ENCODE peak calls at places on chromosomes 11 and 22, in seven cellular contexts. One of them, this sample, is unnamed.

GRCh38 chr22:50027639-50028537 is 15.3 kb upstream of the IL17REL start:
- DNase-seq in fibroblast of the aortic adventitia: no peak
- DNase-seq in activated CD8-positive, alpha-beta memory T cell treated with anti-CD3 and anti-CD28 coated beads, Interleukin-2, amount 10 ng/mL, durations not matched to agents 7 days and 5 days: no peak
- DNase-seq in stromal cell of bone marrow: peak
- DNase-seq in stimulated activated CD4-positive, alpha-beta T cell treated with anti-CD3 and anti-CD28 coated beads, TNF-alpha, amount 100 ng/mL, for 24 hours: peak
- DNase-seq in CD4-positive, alpha-beta T cell: no peak
- DNase-seq in M059J: peak
- DNase-seq in this sample: no peak

GRCh38 chr22:24106385-24107381 is 74.6 kb upstream of the SUSD2 start:
- DNase-seq in activated CD8-positive, alpha-beta memory T cell treated with anti-CD3 and anti-CD28 coated beads, Interleukin-2, amount 10 ng/mL, durations not matched to agents 7 days and 5 days: peak
- DNase-seq in CD4-positive, alpha-beta T cell: peak
- DNase-seq in M059J: no peak
- DNase-seq in fibroblast of the aortic adventitia: peak
- DNase-seq in stimulated activated CD4-positive, alpha-beta T cell treated with anti-CD3 and anti-CD28 coated beads, TNF-alpha, amount 100 ng/mL, for 24 hours: peak
- DNase-seq in stromal cell of bone marrow: no peak
- DNase-seq in this sample: peak

GRCh38 chr11:111459506-111460270 is 52.5 kb downstream of the BTG4 start:
- DNase-seq in CD4-positive, alpha-beta T cell: no peak
- DNase-seq in stromal cell of bone marrow: no peak
- DNase-seq in fibroblast of the aortic adventitia: no peak
- DNase-seq in M059J: no peak
- DNase-seq in activated CD8-positive, alpha-beta memory T cell treated with anti-CD3 and anti-CD28 coated beads, Interleukin-2, amount 10 ng/mL, durations not matched to agents 7 days and 5 days: peak
- DNase-seq in stimulated activated CD4-positive, alpha-beta T cell treated with anti-CD3 and anti-CD28 coated beads, TNF-alpha, amount 100 ng/mL, for 24 hours: no peak
- DNase-seq in this sample: no peak

GRCh38 chr22:30015846-30016245 is 64.4 kb upstream of the HORMAD2 start:
- DNase-seq in stimulated activated CD4-positive, alpha-beta T cell treated with anti-CD3 and anti-CD28 coated beads, TNF-alpha, amount 100 ng/mL, for 24 hours: no peak
- DNase-seq in CD4-positive, alpha-beta T cell: no peak
- DNase-seq in fibroblast of the aortic adventitia: peak
- DNase-seq in M059J: peak
- DNase-seq in stromal cell of bone marrow: peak
- DNase-seq in activated CD8-positive, alpha-beta memory T cell treated with anti-CD3 and anti-CD28 coated beads, Interleukin-2, amount 10 ng/mL, durations not matched to agents 7 days and 5 days: no peak
- DNase-seq in this sample: no peak

GRCh38 chr11:3218483-3219280 is at the start of gene MRGPRG:
- DNase-seq in stimulated activated CD4-positive, alpha-beta T cell treated with anti-CD3 and anti-CD28 coated beads, TNF-alpha, amount 100 ng/mL, for 24 hours: no peak
- DNase-seq in M059J: no peak
- DNase-seq in activated CD8-positive, alpha-beta memory T cell treated with anti-CD3 and anti-CD28 coated beads, Interleukin-2, amount 10 ng/mL, durations not matched to agents 7 days and 5 days: no peak
- DNase-seq in stromal cell of bone marrow: no peak
- DNase-seq in CD4-positive, alpha-beta T cell: no peak
- DNase-seq in fibroblast of the aortic adventitia: no peak
- DNase-seq in this sample: no peak

GRCh38 chr11:57815476-57815875 is 53.9 kb downstream of the CTNND1 start:
- DNase-seq in activated CD8-positive, alpha-beta memory T cell treated with anti-CD3 and anti-CD28 coated beads, Interleukin-2, amount 10 ng/mL, durations not matched to agents 7 days and 5 days: no peak
- DNase-seq in fibroblast of the aortic adventitia: no peak
- DNase-seq in CD4-positive, alpha-beta T cell: no peak
- DNase-seq in M059J: no peak
- DNase-seq in stromal cell of bone marrow: no peak
- DNase-seq in stimulated activated CD4-positive, alpha-beta T cell treated with anti-CD3 and anti-CD28 coated beads, TNF-alpha, amount 100 ng/mL, for 24 hours: no peak
- DNase-seq in this sample: no peak

GRCh38 chr11:1382831-1383607 is 6.7 kb upstream of the BRSK2 start:
- DNase-seq in stromal cell of bone marrow: peak
- DNase-seq in CD4-positive, alpha-beta T cell: peak
- DNase-seq in M059J: peak
- DNase-seq in fibroblast of the aortic adventitia: peak
- DNase-seq in activated CD8-positive, alpha-beta memory T cell treated with anti-CD3 and anti-CD28 coated beads, Interleukin-2, amount 10 ng/mL, durations not matched to agents 7 days and 5 days: peak
- DNase-seq in stimulated activated CD4-positive, alpha-beta T cell treated with anti-CD3 and anti-CD28 coated beads, TNF-alpha, amount 100 ng/mL, for 24 hours: peak
- DNase-seq in this sample: peak

GRCh38 chr11:32108576-32108975 is 17.7 kb downstream of the RCN1 start:
- DNase-seq in stimulated activated CD4-positive, alpha-beta T cell treated with anti-CD3 and anti-CD28 coated beads, TNF-alpha, amount 100 ng/mL, for 24 hours: no peak
- DNase-seq in stromal cell of bone marrow: no peak
- DNase-seq in CD4-positive, alpha-beta T cell: no peak
- DNase-seq in fibroblast of the aortic adventitia: no peak
- DNase-seq in M059J: peak
- DNase-seq in activated CD8-positive, alpha-beta memory T cell treated with anti-CD3 and anti-CD28 coated beads, Interleukin-2, amount 10 ng/mL, durations not matched to agents 7 days and 5 days: no peak
- DNase-seq in this sample: no peak

GRCh38 chr11:36229091-36229490 is 60.1 kb downstream of the COMMD9 start:
- DNase-seq in CD4-positive, alpha-beta T cell: no peak
- DNase-seq in M059J: no peak
- DNase-seq in stromal cell of bone marrow: no peak
- DNase-seq in stimulated activated CD4-positive, alpha-beta T cell treated with anti-CD3 and anti-CD28 coated beads, TNF-alpha, amount 100 ng/mL, for 24 hours: no peak
- DNase-seq in activated CD8-positive, alpha-beta memory T cell treated with anti-CD3 and anti-CD28 coated beads, Interleukin-2, amount 10 ng/mL, durations not matched to agents 7 days and 5 days: no peak
- DNase-seq in fibroblast of the aortic adventitia: no peak
- DNase-seq in this sample: no peak

GRCh38 chr22:30429887-30430286 is 4.3 kb downstream of the MTFP1 start:
- DNase-seq in stimulated activated CD4-positive, alpha-beta T cell treated with anti-CD3 and anti-CD28 coated beads, TNF-alpha, amount 100 ng/mL, for 24 hours: no peak
- DNase-seq in CD4-positive, alpha-beta T cell: no peak
- DNase-seq in M059J: no peak
- DNase-seq in stromal cell of bone marrow: no peak
- DNase-seq in fibroblast of the aortic adventitia: no peak
- DNase-seq in activated CD8-positive, alpha-beta memory T cell treated with anti-CD3 and anti-CD28 coated beads, Interleukin-2, amount 10 ng/mL, durations not matched to agents 7 days and 5 days: no peak
- DNase-seq in this sample: no peak

GRCh38 chr11:62010935-62011528 is 43.6 kb upstream of the FTH1 start:
- DNase-seq in M059J: no peak
- DNase-seq in stimulated activated CD4-positive, alpha-beta T cell treated with anti-CD3 and anti-CD28 coated beads, TNF-alpha, amount 100 ng/mL, for 24 hours: no peak
- DNase-seq in activated CD8-positive, alpha-beta memory T cell treated with anti-CD3 and anti-CD28 coated beads, Interleukin-2, amount 10 ng/mL, durations not matched to agents 7 days and 5 days: no peak
- DNase-seq in fibroblast of the aortic adventitia: no peak
- DNase-seq in CD4-positive, alpha-beta T cell: no peak
- DNase-seq in stromal cell of bone marrow: no peak
- DNase-seq in this sample: no peak

GRCh38 chr11:118912742-118913410 is 12.8 kb downstream of the BCL9L start:
- DNase-seq in stimulated activated CD4-positive, alpha-beta T cell treated with anti-CD3 and anti-CD28 coated beads, TNF-alpha, amount 100 ng/mL, for 24 hours: no peak
- DNase-seq in CD4-positive, alpha-beta T cell: no peak
- DNase-seq in activated CD8-positive, alpha-beta memory T cell treated with anti-CD3 and anti-CD28 coated beads, Interleukin-2, amount 10 ng/mL, durations not matched to agents 7 days and 5 days: peak
- DNase-seq in M059J: peak
- DNase-seq in fibroblast of the aortic adventitia: no peak
- DNase-seq in stromal cell of bone marrow: no peak
- DNase-seq in this sample: peak

GRCh38 chr11:2903672-2904011 is 18.1 kb upstream of the CDKN1C start:
- DNase-seq in stromal cell of bone marrow: no peak
- DNase-seq in fibroblast of the aortic adventitia: no peak
- DNase-seq in activated CD8-positive, alpha-beta memory T cell treated with anti-CD3 and anti-CD28 coated beads, Interleukin-2, amount 10 ng/mL, durations not matched to agents 7 days and 5 days: no peak
- DNase-seq in CD4-positive, alpha-beta T cell: no peak
- DNase-seq in M059J: no peak
- DNase-seq in stimulated activated CD4-positive, alpha-beta T cell treated with anti-CD3 and anti-CD28 coated beads, TNF-alpha, amount 100 ng/mL, for 24 hours: no peak
- DNase-seq in this sample: no peak

GRCh38 chr22:21796863-21797262 is 61.3 kb upstream of the YPEL1 start:
- DNase-seq in CD4-positive, alpha-beta T cell: no peak
- DNase-seq in stromal cell of bone marrow: no peak
- DNase-seq in stimulated activated CD4-positive, alpha-beta T cell treated with anti-CD3 and anti-CD28 coated beads, TNF-alpha, amount 100 ng/mL, for 24 hours: no peak
- DNase-seq in fibroblast of the aortic adventitia: no peak
- DNase-seq in activated CD8-positive, alpha-beta memory T cell treated with anti-CD3 and anti-CD28 coated beads, Interleukin-2, amount 10 ng/mL, durations not matched to agents 7 days and 5 days: no peak
- DNase-seq in M059J: no peak
- DNase-seq in this sample: no peak

GRCh38 chr11:65620666-65621065 is 5.1 kb downstream of the PCNX3 start:
- DNase-seq in activated CD8-positive, alpha-beta memory T cell treated with anti-CD3 and anti-CD28 coated beads, Interleukin-2, amount 10 ng/mL, durations not matched to agents 7 days and 5 days: no peak
- DNase-seq in CD4-positive, alpha-beta T cell: no peak
- DNase-seq in stimulated activated CD4-positive, alpha-beta T cell treated with anti-CD3 and anti-CD28 coated beads, TNF-alpha, amount 100 ng/mL, for 24 hours: no peak
- DNase-seq in stromal cell of bone marrow: no peak
- DNase-seq in fibroblast of the aortic adventitia: no peak
- DNase-seq in M059J: no peak
- DNase-seq in this sample: no peak

GRCh38 chr11:114040706-114041211 is 18.8 kb upstream of the ZBTB16 start:
- DNase-seq in fibroblast of the aortic adventitia: no peak
- DNase-seq in activated CD8-positive, alpha-beta memory T cell treated with anti-CD3 and anti-CD28 coated beads, Interleukin-2, amount 10 ng/mL, durations not matched to agents 7 days and 5 days: no peak
- DNase-seq in M059J: peak
- DNase-seq in stromal cell of bone marrow: no peak
- DNase-seq in CD4-positive, alpha-beta T cell: no peak
- DNase-seq in stimulated activated CD4-positive, alpha-beta T cell treated with anti-CD3 and anti-CD28 coated beads, TNF-alpha, amount 100 ng/mL, for 24 hours: no peak
- DNase-seq in this sample: no peak

GRCh38 chr11:46472662-46472994 is 81.1 kb upstream of the CHRM4 start:
- DNase-seq in stromal cell of bone marrow: no peak
- DNase-seq in M059J: no peak
- DNase-seq in CD4-positive, alpha-beta T cell: no peak
- DNase-seq in fibroblast of the aortic adventitia: no peak
- DNase-seq in stimulated activated CD4-positive, alpha-beta T cell treated with anti-CD3 and anti-CD28 coated beads, TNF-alpha, amount 100 ng/mL, for 24 hours: no peak
- DNase-seq in activated CD8-positive, alpha-beta memory T cell treated with anti-CD3 and anti-CD28 coated beads, Interleukin-2, amount 10 ng/mL, durations not matched to agents 7 days and 5 days: no peak
- DNase-seq in this sample: no peak

This sample was measured in naive thymus-derived CD8-positive, alpha-beta T cell.